ENCODE peak calls at places on chromosomes 7 and 10, in eight cellular contexts. C is PC-3; E is activated CD8-positive, alpha-beta memory T cell treated with anti-CD3 and anti-CD28 coated beads for 1 hour; Q is B cell; I is CD4-positive, alpha-beta memory T cell; L is NCI-H510A treated with DMSO at 0.1 percent for 48 hours; S is hippocampal formation; R is AG09319. U is an unnamed sample.

GRCh38 chr10:3126249-3126648 is 46.3 kb downstream of the PITRM1 start:
- DNase-seq in E (no peak), C (no peak), Q (no peak), S (no peak), R (no peak), I (no peak), L (no peak), U (no peak)

GRCh38 chr7:157461805-157462771 is 125.3 kb downstream of the DNAJB6 start:
- DNase-seq in R (no peak), C (no peak), S (no peak), I (no peak), L (peak), E (no peak), Q (no peak), U (no peak)

GRCh38 chr10:118805146-118805545 is 50.4 kb upstream of the CACUL1 start:
- DNase-seq in L (no peak), S (no peak), C (no peak), E (no peak), R (no peak), I (no peak), Q (peak), U (no peak)

GRCh38 chr10:9311702-9312499 is 1257.4 kb downstream of the GATA3 start:
- DNase-seq in C (peak), E (no peak), L (no peak), Q (no peak), R (no peak), S (no peak), I (no peak), U (no peak)

GRCh38 chr7:38833329-38833728 is 75.7 kb downstream of the VPS41 start:
- DNase-seq in Q (no peak), S (no peak), R (no peak), E (no peak), C (no peak), I (no peak), L (no peak), U (no peak)

GRCh38 chr7:29139796-29140195 is 6.5 kb downstream of the CPVL start:
- DNase-seq in C (peak), I (no peak), Q (no peak), R (no peak), E (no peak), L (no peak), S (no peak), U (no peak)

GRCh38 chr10:123289432-123289831 is 135.2 kb downstream of the BUB3 start:
- DNase-seq in Q (no peak), L (no peak), R (no peak), C (no peak), S (no peak), E (no peak), I (no peak), U (no peak)

GRCh38 chr7:14218338-14218737 is 228.9 kb upstream of the ETV1 start:
- DNase-seq in C (peak), Q (no peak), S (no peak), I (no peak), R (no peak), L (no peak), E (no peak), U (no peak)

GRCh38 chr10:10326119-10326518 is 691.6 kb upstream of the CELF2 start:
- DNase-seq in C (no peak), I (no peak), Q (no peak), E (no peak), L (no peak), R (no peak), S (no peak), U (no peak)

GRCh38 chr7:130363156-130363847 is 17.0 kb upstream of the CPA1 start:
- DNase-seq in L (no peak), R (peak), C (peak), Q (no peak), E (no peak), I (no peak), S (no peak), U (no peak)

GRCh38 chr10:20986049-20986448 is 88.9 kb upstream of the NEBL start:
- DNase-seq in L (no peak), C (no peak), I (no peak), Q (no peak), R (no peak), S (no peak), E (no peak), U (no peak)

GRCh38 chr10:122044045-122044661 is 55.2 kb downstream of the TACC2 start:
- DNase-seq in R (no peak), C (peak), E (no peak), I (no peak), S (no peak), L (peak), Q (no peak), U (no peak)

GRCh38 chr7:30933124-30933893 is 21.7 kb downstream of the AQP1 start:
- DNase-seq in E (no peak), I (no peak), R (no peak), S (no peak), Q (peak), C (no peak), L (no peak), U (no peak)

GRCh38 chr7:83148776-83149175 is 13.9 kb downstream of the PCLO start:
- DNase-seq in L (no peak), Q (no peak), C (peak), R (no peak), I (no peak), S (no peak), E (no peak), U (no peak)

GRCh38 chr7:107961399-107961798 is 41.6 kb downstream of the LAMB1 start:
- DNase-seq in R (no peak), C (no peak), S (no peak), Q (no peak), E (no peak), I (no peak), L (no peak), U (no peak)

GRCh38 chr7:48161407-48162125 is 9.7 kb upstream of the ABCA13 start:
- DNase-seq in R (no peak), I (no peak), S (no peak), E (no peak), C (no peak), Q (no peak), L (no peak), U (no peak)

GRCh38 chr10:79246606-79247275 is 100.5 kb upstream of the PPIF start:
- DNase-seq in R (no peak), I (no peak), Q (no peak), S (peak), L (no peak), E (no peak), C (no peak), U (no peak)

GRCh38 chr10:3760083-3760482 is 24.9 kb downstream of the KLF6 start:
- DNase-seq in L (no peak), E (no peak), S (no peak), R (no peak), I (no peak), Q (no peak), C (no peak), U (no peak)

GRCh38 chr7:56079450-56080185 is 13.1 kb downstream of the PHKG1 start:
- DNase-seq in S (peak), I (no peak), R (peak), C (peak), Q (no peak), E (no peak), L (peak), U (no peak)

GRCh38 chr10:97081621-97082235 is 104.0 kb downstream of the SLIT1 start:
- DNase-seq in S (no peak), R (peak), E (peak), Q (peak), C (peak), I (peak), L (no peak), U (no peak)

GRCh38 chr10:11782793-11783557 is 40.2 kb upstream of the PROSER2 start:
- DNase-seq in L (peak), R (peak), E (no peak), Q (no peak), C (peak), I (peak), S (no peak), U (no peak)

GRCh38 chr10:62019685-62020361 is 118.3 kb downstream of the ARID5B start:
- DNase-seq in I (no peak), R (no peak), E (no peak), C (no peak), Q (no peak), S (no peak), L (no peak), U (no peak)

GRCh38 chr7:5284304-5285281 is 1.9 kb downstream of the SLC29A4 start:
- DNase-seq in R (no peak), L (peak), E (no peak), Q (no peak), I (no peak), S (peak), C (peak), U (no peak)

GRCh38 chr10:89426230-89426868 is 12.0 kb downstream of the IFIT5 start:
- DNase-seq in L (peak), R (no peak), E (no peak), S (no peak), I (no peak), Q (no peak), C (peak), U (no peak)

GRCh38 chr10:99364125-99364524 is 35.0 kb downstream of the CNNM1 start:
- DNase-seq in R (peak), L (no peak), S (no peak), E (no peak), Q (no peak), C (no peak), I (no peak), U (no peak)

GRCh38 chr10:111139567-111139966 is 62.7 kb downstream of the ADRA2A start:
- DNase-seq in C (no peak), I (no peak), Q (no peak), S (no peak), E (no peak), L (no peak), R (no peak), U (no peak)

U was measured in cortex of kidney.